ENCODE peak calls at places on chromosome 17, in nine cellular contexts. One of them, this sample, is unnamed.

GRCh38 chr17:58703887-58704286 is 11.5 kb downstream of the RAD51C start:
- DNase-seq in lower leg skin: no peak
- DNase-seq in tibial artery: no peak
- DNase-seq in pancreas: no peak
- DNase-seq in CD4-positive, alpha-beta T cell: no peak
- DNase-seq in progenitor cell of endocrine pancreas: no peak
- DNase-seq in endothelial cell: no peak
- DNase-seq in CD8-positive, alpha-beta T cell: no peak
- DNase-seq in left ventricle myocardium inferior: no peak
- DNase-seq in this sample: no peak

GRCh38 chr17:10327640-10328039 is 45.2 kb downstream of the MYH13 start:
- DNase-seq in lower leg skin: peak
- DNase-seq in tibial artery: peak
- DNase-seq in pancreas: peak
- DNase-seq in CD4-positive, alpha-beta T cell: peak
- DNase-seq in progenitor cell of endocrine pancreas: peak
- DNase-seq in endothelial cell: peak
- DNase-seq in CD8-positive, alpha-beta T cell: peak
- DNase-seq in left ventricle myocardium inferior: peak
- DNase-seq in this sample: peak

GRCh38 chr17:49490271-49490670 is 4.8 kb upstream of the NGFR start:
- DNase-seq in lower leg skin: no peak
- DNase-seq in tibial artery: no peak
- DNase-seq in pancreas: no peak
- DNase-seq in CD4-positive, alpha-beta T cell: no peak
- DNase-seq in progenitor cell of endocrine pancreas: no peak
- DNase-seq in endothelial cell: no peak
- DNase-seq in CD8-positive, alpha-beta T cell: no peak
- DNase-seq in left ventricle myocardium inferior: no peak
- DNase-seq in this sample: no peak

GRCh38 chr17:77436058-77436442 is 295.3 kb downstream of the SEC14L1 start:
- DNase-seq in lower leg skin: no peak
- DNase-seq in tibial artery: no peak
- DNase-seq in pancreas: no peak
- DNase-seq in CD4-positive, alpha-beta T cell: no peak
- DNase-seq in progenitor cell of endocrine pancreas: no peak
- DNase-seq in endothelial cell: peak
- DNase-seq in CD8-positive, alpha-beta T cell: no peak
- DNase-seq in left ventricle myocardium inferior: peak
- DNase-seq in this sample: peak

GRCh38 chr17:9729034-9729650 is 62.2 kb downstream of the DHRS7C start:
- DNase-seq in lower leg skin: no peak
- DNase-seq in tibial artery: no peak
- DNase-seq in pancreas: no peak
- DNase-seq in CD4-positive, alpha-beta T cell: no peak
- DNase-seq in progenitor cell of endocrine pancreas: no peak
- DNase-seq in endothelial cell: peak
- DNase-seq in CD8-positive, alpha-beta T cell: no peak
- DNase-seq in left ventricle myocardium inferior: no peak
- DNase-seq in this sample: peak

GRCh38 chr17:3685174-3685812 is 10.7 kb downstream of the P2RX5 start:
- DNase-seq in lower leg skin: no peak
- DNase-seq in tibial artery: no peak
- DNase-seq in pancreas: no peak
- DNase-seq in CD4-positive, alpha-beta T cell: no peak
- DNase-seq in progenitor cell of endocrine pancreas: no peak
- DNase-seq in endothelial cell: no peak
- DNase-seq in CD8-positive, alpha-beta T cell: no peak
- DNase-seq in left ventricle myocardium inferior: no peak
- DNase-seq in this sample: no peak

GRCh38 chr17:4186244-4186920 is 43.4 kb downstream of the CYB5D2 start:
- DNase-seq in lower leg skin: no peak
- DNase-seq in tibial artery: no peak
- DNase-seq in pancreas: no peak
- DNase-seq in CD4-positive, alpha-beta T cell: no peak
- DNase-seq in progenitor cell of endocrine pancreas: no peak
- DNase-seq in endothelial cell: no peak
- DNase-seq in CD8-positive, alpha-beta T cell: no peak
- DNase-seq in left ventricle myocardium inferior: no peak
- DNase-seq in this sample: peak

GRCh38 chr17:30458371-30458770 is 18.8 kb upstream of the GOSR1 start:
- DNase-seq in lower leg skin: no peak
- DNase-seq in tibial artery: no peak
- DNase-seq in pancreas: no peak
- DNase-seq in CD4-positive, alpha-beta T cell: no peak
- DNase-seq in progenitor cell of endocrine pancreas: no peak
- DNase-seq in endothelial cell: no peak
- DNase-seq in CD8-positive, alpha-beta T cell: no peak
- DNase-seq in left ventricle myocardium inferior: no peak
- DNase-seq in this sample: no peak

GRCh38 chr17:71902931-71903506 is 217.8 kb upstream of the SOX9 start:
- DNase-seq in lower leg skin: no peak
- DNase-seq in tibial artery: no peak
- DNase-seq in pancreas: no peak
- DNase-seq in CD4-positive, alpha-beta T cell: no peak
- DNase-seq in progenitor cell of endocrine pancreas: no peak
- DNase-seq in endothelial cell: no peak
- DNase-seq in CD8-positive, alpha-beta T cell: no peak
- DNase-seq in left ventricle myocardium inferior: no peak
- DNase-seq in this sample: peak

GRCh38 chr17:58081641-58082340 is 1.4 kb upstream of the DYNLL2 start:
- DNase-seq in lower leg skin: no peak
- DNase-seq in tibial artery: no peak
- DNase-seq in pancreas: no peak
- DNase-seq in CD4-positive, alpha-beta T cell: no peak
- DNase-seq in progenitor cell of endocrine pancreas: no peak
- DNase-seq in endothelial cell: no peak
- DNase-seq in CD8-positive, alpha-beta T cell: no peak
- DNase-seq in left ventricle myocardium inferior: no peak
- DNase-seq in this sample: no peak

GRCh38 chr17:20156196-20157077 is 147.3 kb downstream of the SPECC1 start:
- DNase-seq in lower leg skin: peak
- DNase-seq in tibial artery: no peak
- DNase-seq in pancreas: peak
- DNase-seq in CD4-positive, alpha-beta T cell: peak
- DNase-seq in progenitor cell of endocrine pancreas: peak
- DNase-seq in endothelial cell: peak
- DNase-seq in CD8-positive, alpha-beta T cell: no peak
- DNase-seq in left ventricle myocardium inferior: no peak
- DNase-seq in this sample: peak

GRCh38 chr17:13143001-13143400 is 125.2 kb upstream of the ELAC2 start:
- DNase-seq in lower leg skin: no peak
- DNase-seq in tibial artery: no peak
- DNase-seq in pancreas: no peak
- DNase-seq in CD4-positive, alpha-beta T cell: no peak
- DNase-seq in progenitor cell of endocrine pancreas: no peak
- DNase-seq in endothelial cell: no peak
- DNase-seq in CD8-positive, alpha-beta T cell: no peak
- DNase-seq in left ventricle myocardium inferior: no peak
- DNase-seq in this sample: no peak

GRCh38 chr17:67365762-67366192 is 600 bp downstream of the PSMD12 start:
- DNase-seq in lower leg skin: no peak
- DNase-seq in tibial artery: no peak
- DNase-seq in pancreas: no peak
- DNase-seq in CD4-positive, alpha-beta T cell: no peak
- DNase-seq in progenitor cell of endocrine pancreas: no peak
- DNase-seq in endothelial cell: no peak
- DNase-seq in CD8-positive, alpha-beta T cell: no peak
- DNase-seq in left ventricle myocardium inferior: no peak
- DNase-seq in this sample: peak

GRCh38 chr17:43878260-43879082 is 28.9 kb downstream of the MPP2 start:
- DNase-seq in lower leg skin: peak
- DNase-seq in tibial artery: peak
- DNase-seq in pancreas: peak
- DNase-seq in CD4-positive, alpha-beta T cell: peak
- DNase-seq in progenitor cell of endocrine pancreas: peak
- DNase-seq in endothelial cell: peak
- DNase-seq in CD8-positive, alpha-beta T cell: peak
- DNase-seq in left ventricle myocardium inferior: peak
- DNase-seq in this sample: peak

GRCh38 chr17:58960068-58960467 is 146.6 kb downstream of the TRIM37 start:
- DNase-seq in lower leg skin: no peak
- DNase-seq in tibial artery: no peak
- DNase-seq in pancreas: no peak
- DNase-seq in CD4-positive, alpha-beta T cell: no peak
- DNase-seq in progenitor cell of endocrine pancreas: no peak
- DNase-seq in endothelial cell: no peak
- DNase-seq in CD8-positive, alpha-beta T cell: no peak
- DNase-seq in left ventricle myocardium inferior: no peak
- DNase-seq in this sample: peak

GRCh38 chr17:3964203-3965122 is at the start of gene ATP2A3:
- DNase-seq in lower leg skin: no peak
- DNase-seq in tibial artery: no peak
- DNase-seq in pancreas: peak
- DNase-seq in CD4-positive, alpha-beta T cell: peak
- DNase-seq in progenitor cell of endocrine pancreas: no peak
- DNase-seq in endothelial cell: peak
- DNase-seq in CD8-positive, alpha-beta T cell: peak
- DNase-seq in left ventricle myocardium inferior: peak
- DNase-seq in this sample: no peak

GRCh38 chr17:57918017-57918895 is 37.0 kb downstream of the CUEDC1 start:
- DNase-seq in lower leg skin: no peak
- DNase-seq in tibial artery: no peak
- DNase-seq in pancreas: no peak
- DNase-seq in CD4-positive, alpha-beta T cell: no peak
- DNase-seq in progenitor cell of endocrine pancreas: no peak
- DNase-seq in endothelial cell: no peak
- DNase-seq in CD8-positive, alpha-beta T cell: no peak
- DNase-seq in left ventricle myocardium inferior: no peak
- DNase-seq in this sample: peak

GRCh38 chr17:48608921-48609505 is 1.8 kb downstream of the HOXB7 start:
- DNase-seq in lower leg skin: no peak
- DNase-seq in tibial artery: no peak
- DNase-seq in pancreas: no peak
- DNase-seq in CD4-positive, alpha-beta T cell: no peak
- DNase-seq in progenitor cell of endocrine pancreas: no peak
- DNase-seq in endothelial cell: no peak
- DNase-seq in CD8-positive, alpha-beta T cell: no peak
- DNase-seq in left ventricle myocardium inferior: no peak
- DNase-seq in this sample: no peak

GRCh38 chr17:47987240-47987835 is 16.4 kb downstream of the CDK5RAP3 start:
- DNase-seq in lower leg skin: no peak
- DNase-seq in tibial artery: no peak
- DNase-seq in pancreas: no peak
- DNase-seq in CD4-positive, alpha-beta T cell: no peak
- DNase-seq in progenitor cell of endocrine pancreas: no peak
- DNase-seq in endothelial cell: no peak
- DNase-seq in CD8-positive, alpha-beta T cell: no peak
- DNase-seq in left ventricle myocardium inferior: no peak
- DNase-seq in this sample: no peak

GRCh38 chr17:867896-868489 is 85.8 kb downstream of the MRM3 start:
- DNase-seq in lower leg skin: no peak
- DNase-seq in tibial artery: no peak
- DNase-seq in pancreas: no peak
- DNase-seq in CD4-positive, alpha-beta T cell: no peak
- DNase-seq in progenitor cell of endocrine pancreas: no peak
- DNase-seq in endothelial cell: no peak
- DNase-seq in CD8-positive, alpha-beta T cell: no peak
- DNase-seq in left ventricle myocardium inferior: no peak
- DNase-seq in this sample: no peak

DNA sequence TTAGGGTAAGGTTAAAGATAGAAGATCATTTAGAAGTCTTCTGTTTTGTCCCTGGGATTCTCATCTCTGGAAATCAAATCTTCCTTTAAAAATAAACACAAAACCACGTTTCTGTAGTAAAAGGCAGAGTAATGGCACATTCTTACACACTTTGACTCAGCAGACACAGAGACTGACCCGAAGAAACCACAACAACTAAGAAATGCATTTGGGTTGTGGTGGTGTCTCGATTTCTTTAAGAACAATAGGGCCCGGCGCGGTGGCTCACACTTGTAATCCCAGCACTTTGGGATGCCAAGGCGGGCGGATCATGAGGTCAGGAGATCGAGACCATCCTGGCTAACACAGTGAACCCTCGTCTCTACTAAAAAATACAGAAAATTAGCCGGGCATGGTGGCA is 54.9 kb upstream of the MYH10 start:
- DNase-seq in lower leg skin: peak
- DNase-seq in tibial artery: peak
- DNase-seq in pancreas: no peak
- DNase-seq in CD4-positive, alpha-beta T cell: no peak
- DNase-seq in progenitor cell of endocrine pancreas: no peak
- DNase-seq in endothelial cell: no peak
- DNase-seq in CD8-positive, alpha-beta T cell: no peak
- DNase-seq in left ventricle myocardium inferior: no peak
- DNase-seq in this sample: no peak
- TF ChIP-seq CTCF in lower leg skin: no peak
- TF ChIP-seq CTCF in tibial artery: no peak
- TF ChIP-seq CTCF in pancreas: no peak
- TF ChIP-seq CTCF in CD4-positive, alpha-beta T cell: no peak
- TF ChIP-seq CTCF in progenitor cell of endocrine pancreas: no peak
- TF ChIP-seq CTCF in endothelial cell: no peak
- TF ChIP-seq CTCF in CD8-positive, alpha-beta T cell: no peak
- TF ChIP-seq CTCF in left ventricle myocardium inferior: no peak
- TF ChIP-seq CTCF in this sample: no peak

GRCh38 chr17:39270923-39271322 is 45.2 kb upstream of the STAC2 start:
- DNase-seq in lower leg skin: no peak
- DNase-seq in tibial artery: no peak
- DNase-seq in pancreas: no peak
- DNase-seq in CD4-positive, alpha-beta T cell: no peak
- DNase-seq in progenitor cell of endocrine pancreas: no peak
- DNase-seq in endothelial cell: no peak
- DNase-seq in CD8-positive, alpha-beta T cell: no peak
- DNase-seq in left ventricle myocardium inferior: no peak
- DNase-seq in this sample: peak
- TF ChIP-seq CTCF in lower leg skin: no peak
- TF ChIP-seq CTCF in tibial artery: peak
- TF ChIP-seq CTCF in pancreas: no peak
- TF ChIP-seq CTCF in CD4-positive, alpha-beta T cell: no peak
- TF ChIP-seq CTCF in progenitor cell of endocrine pancreas: peak
- TF ChIP-seq CTCF in endothelial cell: no peak
- TF ChIP-seq CTCF in CD8-positive, alpha-beta T cell: no peak
- TF ChIP-seq CTCF in left ventricle myocardium inferior: peak
- TF ChIP-seq CTCF in this sample: peak

DNA sequence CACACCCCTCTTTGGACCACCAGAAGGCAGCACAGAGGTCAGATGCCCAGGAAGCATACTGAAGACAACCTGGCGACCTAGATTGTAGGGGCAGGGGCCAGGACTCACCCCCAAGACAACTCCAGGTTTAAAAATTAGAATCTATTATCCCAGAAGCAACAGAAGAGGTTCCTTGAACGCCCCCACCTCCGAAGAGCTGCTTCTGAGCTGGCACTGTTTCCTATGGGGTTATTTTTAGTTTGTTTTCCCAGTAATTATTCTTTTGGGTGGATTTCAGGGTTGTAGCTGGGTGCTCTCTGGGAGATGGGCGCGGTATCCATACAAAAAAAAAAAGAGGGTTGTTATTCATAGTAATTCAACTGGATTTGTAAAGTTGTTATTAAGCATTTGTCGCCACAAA is 10.4 kb upstream of the TMEM132E start:
- DNase-seq in lower leg skin: no peak
- DNase-seq in tibial artery: no peak
- DNase-seq in pancreas: no peak
- DNase-seq in CD4-positive, alpha-beta T cell: no peak
- DNase-seq in progenitor cell of endocrine pancreas: no peak
- DNase-seq in endothelial cell: no peak
- DNase-seq in CD8-positive, alpha-beta T cell: no peak
- DNase-seq in left ventricle myocardium inferior: no peak
- DNase-seq in this sample: no peak
- TF ChIP-seq CTCF in lower leg skin: no peak
- TF ChIP-seq CTCF in tibial artery: no peak
- TF ChIP-seq CTCF in pancreas: no peak
- TF ChIP-seq CTCF in CD4-positive, alpha-beta T cell: no peak
- TF ChIP-seq CTCF in progenitor cell of endocrine pancreas: no peak
- TF ChIP-seq CTCF in endothelial cell: no peak
- TF ChIP-seq CTCF in CD8-positive, alpha-beta T cell: no peak
- TF ChIP-seq CTCF in left ventricle myocardium inferior: no peak
- TF ChIP-seq CTCF in this sample: no peak

GRCh38 chr17:80859004-80859941 is 132.4 kb upstream of the CHMP6 start:
- DNase-seq in lower leg skin: no peak
- DNase-seq in tibial artery: peak
- DNase-seq in pancreas: peak
- DNase-seq in CD4-positive, alpha-beta T cell: no peak
- DNase-seq in progenitor cell of endocrine pancreas: no peak
- DNase-seq in endothelial cell: no peak
- DNase-seq in CD8-positive, alpha-beta T cell: no peak
- DNase-seq in left ventricle myocardium inferior: peak
- DNase-seq in this sample: peak
- TF ChIP-seq CTCF in lower leg skin: no peak
- TF ChIP-seq CTCF in tibial artery: no peak
- TF ChIP-seq CTCF in pancreas: no peak
- TF ChIP-seq CTCF in CD4-positive, alpha-beta T cell: no peak
- TF ChIP-seq CTCF in progenitor cell of endocrine pancreas: no peak
- TF ChIP-seq CTCF in endothelial cell: no peak
- TF ChIP-seq CTCF in CD8-positive, alpha-beta T cell: no peak
- TF ChIP-seq CTCF in left ventricle myocardium inferior: no peak
- TF ChIP-seq CTCF in this sample: peak